ENCODE peak calls at places on chromosomes 11 and 22, in six cellular contexts. E is amniotic epithelial cell, N is H54, W is NCI-H1092 treated with DMSO at 0.1 percent for 48 hours, T is activated T-helper 1 cell treated with Interleukin-2 at 50 U/mL for 16 hours, H is putamen. F is an unnamed sample.

GRCh38 chr11:28447226-28447625 is 339.0 kb downstream of the METTL15 start:
- DNase-seq in T (no peak), N (no peak), W (no peak), E (peak), H (no peak), F (no peak)

GRCh38 chr11:2661173-2662023 is 38.4 kb downstream of the KCNQ1OT1 start:
- DNase-seq in N (no peak), W (no peak), T (no peak), H (no peak), E (no peak), F (no peak)

GRCh38 chr11:10856689-10857603 is 907 bp downstream of the ZBED5 start:
- DNase-seq in E (peak), N (peak), T (peak), W (peak), H (peak), F (no peak)

GRCh38 chr22:25777870-25778269 is 35.9 kb downstream of the MYO18B start:
- DNase-seq in H (no peak), W (peak), T (no peak), E (peak), N (peak), F (peak)

GRCh38 chr22:49937758-49938564 is 19.5 kb downstream of the CRELD2 start:
- DNase-seq in T (no peak), H (peak), E (no peak), W (no peak), N (no peak), F (no peak)

GRCh38 chr11:92286718-92287117 is 62.1 kb downstream of the FAT3 start:
- DNase-seq in E (no peak), W (no peak), H (no peak), T (no peak), N (no peak), F (no peak)

GRCh38 chr11:107182983-107183382 is 164.7 kb upstream of the GUCY1A2 start:
- DNase-seq in W (no peak), T (no peak), E (no peak), H (no peak), N (no peak), F (no peak)

GRCh38 chr11:28903716-28904115 is 795.5 kb downstream of the METTL15 start:
- DNase-seq in N (no peak), E (peak), H (no peak), W (no peak), T (no peak), F (no peak)

GRCh38 chr22:26918236-26918635 is 260.8 kb downstream of the MIAT start:
- DNase-seq in H (peak), E (no peak), T (no peak), W (no peak), N (no peak), F (peak)

GRCh38 chr22:42799462-42800405 is 57.3 kb downstream of the ARFGAP3 start:
- DNase-seq in N (no peak), E (no peak), W (no peak), H (no peak), T (no peak), F (no peak)

GRCh38 chr11:64001552-64002427 is 15.6 kb downstream of the OTUB1 start:
- DNase-seq in E (peak), T (no peak), H (no peak), N (no peak), W (peak), F (no peak)

GRCh38 chr11:69546735-69547370 is 65.4 kb downstream of the LINC01488 start:
- DNase-seq in T (no peak), E (no peak), W (no peak), H (no peak), N (no peak), F (no peak)

GRCh38 chr11:33161120-33162005 is at the start of gene CSTF3:
- DNase-seq in W (peak), T (peak), E (peak), N (peak), H (peak), F (peak)

GRCh38 chr11:32830796-32831195 is 1.1 kb downstream of the PRRG4 start:
- DNase-seq in W (no peak), N (no peak), H (no peak), T (no peak), E (no peak), F (no peak)

GRCh38 chr11:877565-877964 is 33.0 kb downstream of the CHID1 start:
- DNase-seq in N (no peak), H (no peak), W (no peak), E (no peak), T (no peak), F (peak)

GRCh38 chr22:29348956-29349355 is 33.5 kb upstream of the RASL10A start:
- DNase-seq in N (no peak), H (no peak), W (no peak), E (no peak), T (no peak), F (no peak)

GRCh38 chr11:70073881-70074371 is 4.2 kb upstream of the ANO1 start:
- DNase-seq in N (no peak), H (no peak), E (no peak), T (no peak), W (no peak), F (no peak)

GRCh38 chr11:14203392-14203791 is 155.6 kb downstream of the RRAS2 start:
- DNase-seq in N (no peak), T (no peak), H (no peak), W (no peak), E (no peak), F (no peak)

GRCh38 chr11:28566643-28567042 is 458.5 kb downstream of the METTL15 start:
- DNase-seq in T (no peak), E (peak), H (peak), W (no peak), N (peak), F (peak)

GRCh38 chr11:110317516-110317932 is 21.1 kb upstream of the RDX start:
- DNase-seq in W (peak), T (no peak), E (peak), N (no peak), H (peak), F (no peak)

GRCh38 chr11:20055312-20055711 is 105.0 kb downstream of the DBX1 start:
- DNase-seq in W (no peak), N (no peak), E (no peak), T (no peak), H (no peak), F (no peak)

GRCh38 chr11:22522225-22522624 is 103.4 kb downstream of the FANCF start:
- DNase-seq in H (no peak), W (no peak), N (no peak), E (no peak), T (no peak), F (no peak)

GRCh38 chr11:128686745-128687177 is 7.1 kb upstream of the FLI1 start:
- DNase-seq in T (no peak), N (no peak), H (no peak), W (peak), E (peak), F (no peak)

GRCh38 chr11:127653071-127653470 is 652.5 kb upstream of the KIRREL3 start:
- DNase-seq in T (no peak), H (no peak), E (no peak), W (no peak), N (no peak), F (no peak)

GRCh38 chr22:41746563-41747400 is 47.5 kb downstream of the MEI1 start:
- DNase-seq in N (peak), E (peak), T (peak), W (peak), H (peak), F (peak)